ENCODE peak calls at places on chromosome 21, in four cellular contexts. T, S, E and H are unnamed samples.

GRCh38 chr21:8992731-8993174 is 1528.6 kb upstream of the TPTE start:
- DNase-seq in T (no peak), E (no peak), S (peak; percentile 66), H (no peak)

GRCh38 chr21:29145354-29145782 is 14.9 kb downstream of the MAP3K7CL start:
- DNase-seq in E (no peak), T (peak; percentile 57), S (peak; percentile 93), H (no peak)

GRCh38 chr21:24486973-24487372 is 1120.3 kb downstream of the MRPL39 start:
- DNase-seq in E (no peak), S (no peak), T (no peak), H (no peak)

GRCh38 chr21:41803316-41803715 is 36.5 kb upstream of the RIPK4 start:
- DNase-seq in T (no peak), S (no peak), E (no peak), H (no peak)

GRCh38 chr21:42614391-42614790 is 39.0 kb upstream of the PDE9A start:
- DNase-seq in E (peak; percentile 68), S (no peak), T (no peak), H (peak; percentile 43)

GRCh38 chr21:29490016-29490415 is 191.3 kb downstream of the BACH1 start:
- DNase-seq in T (no peak), S (no peak), E (no peak), H (no peak)

GRCh38 chr21:15210235-15210678 is 145.5 kb upstream of the NRIP1 start:
- DNase-seq in T (no peak), S (no peak), E (no peak), H (no peak)

GRCh38 chr21:40936771-40937261 is 89.9 kb upstream of the DSCAM start:
- DNase-seq in T (no peak), S (no peak), E (no peak), H (no peak)

GRCh38 chr21:36104306-36105300 is 30.3 kb upstream of the CBR3 start:
- DNase-seq in E (peak; percentile 61), T (peak; percentile 94), S (no peak), H (peak; percentile 12)

GRCh38 chr21:35720065-35720810 is 340.1 kb downstream of the SETD4 start:
- DNase-seq in S (no peak), T (no peak), E (no peak), H (no peak)

GRCh38 chr21:40902299-40902698 is 55.3 kb upstream of the DSCAM start:
- DNase-seq in E (no peak), T (no peak), S (no peak), H (no peak)

GRCh38 chr21:40243676-40244075 is 376.4 kb downstream of the PCP4 start:
- DNase-seq in E (no peak), T (no peak), S (no peak), H (no peak)

GRCh38 chr21:34201001-34201400 is 127.6 kb downstream of the MRPS6 start:
- DNase-seq in T (no peak), S (no peak), E (no peak), H (no peak)
- H3K27ac ChIP-seq in T (no peak overlapping the region), S (no peak overlapping the region), E (no peak overlapping the region), H (no peak overlapping the region)

DNA sequence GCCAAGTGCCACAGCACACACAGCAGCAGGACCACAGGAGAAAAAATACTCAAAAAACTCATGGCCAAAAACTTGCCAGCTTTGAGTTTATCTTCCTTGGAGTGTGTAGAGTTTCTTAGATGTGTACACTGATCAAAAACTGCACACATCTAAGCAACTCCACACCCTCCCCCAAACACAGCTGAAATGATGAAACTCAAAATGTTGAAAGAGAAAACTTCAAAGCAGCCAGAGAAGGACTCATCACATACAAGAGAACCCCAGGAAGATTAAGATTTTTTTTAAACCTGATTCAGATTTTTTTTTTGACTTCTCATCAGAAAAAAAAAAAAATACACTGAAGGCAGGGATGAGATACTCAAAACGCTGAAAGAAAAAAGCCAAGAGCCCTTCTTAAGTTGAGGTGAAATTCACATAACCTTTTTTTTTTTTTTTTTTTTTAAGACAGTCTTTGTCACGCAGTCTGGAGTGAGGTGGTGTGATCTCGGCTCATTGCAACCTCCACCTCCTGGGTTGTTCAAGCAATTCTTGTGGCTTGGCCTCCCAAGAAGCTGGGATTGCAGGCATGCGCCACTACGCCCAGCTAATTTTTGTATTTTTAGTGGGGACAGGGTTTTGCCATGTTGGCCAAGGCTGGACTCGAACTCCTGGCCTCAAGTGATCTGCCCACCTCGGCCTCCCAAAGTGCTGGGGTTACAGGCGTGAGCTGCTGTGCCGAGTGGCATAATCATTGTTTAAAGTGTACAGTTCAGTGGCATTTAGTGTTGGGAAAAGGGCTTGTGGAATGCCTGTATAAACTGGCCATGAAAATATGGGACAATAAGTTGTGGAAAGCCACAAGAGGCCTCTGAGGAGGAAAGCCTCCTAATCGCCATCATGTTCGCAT is 20.9 kb upstream of the PDXK start:
- DNase-seq in E (no peak), S (peak; percentile 29), T (peak; percentile 84), H (no peak)
- H3K4me1 ChIP-seq in E (no peaks in the 10 kb centered on the region), S (peaks cover 4% of the 10 kb centered on the region), T (peaks cover 29% of the 10 kb centered on the region), H (no peaks in the 10 kb centered on the region)

GRCh38 chr21:26409735-26410134 is 163.4 kb downstream of the CYYR1 start:
- DNase-seq in S (no peak), E (no peak), T (no peak), H (no peak)

GRCh38 chr21:26412831-26413329 is 160.2 kb downstream of the CYYR1 start:
- DNase-seq in T (no peak), E (no peak), S (no peak), H (no peak)
- H3K9me3 ChIP-seq in T (no peaks in the 10 kb centered on the region), E (no peaks in the 10 kb centered on the region), S (no peaks in the 10 kb centered on the region), H (no peaks in the 10 kb centered on the region)

GRCh38 chr21:45986316-45987051 is 4.9 kb downstream of the COL6A1 start:
- DNase-seq in E (no peak), S (peak; percentile 88), T (no peak), H (no peak)
- H3K27ac ChIP-seq in E (no peak overlapping the region), S (peak overlapping the region; percentile 48), T (no peak overlapping the region), H (no peak overlapping the region)

GRCh38 chr21:38970765-38971164 is 165.0 kb downstream of the ETS2 start:
- DNase-seq in T (no peak), E (no peak), S (no peak), H (no peak)
- H3K4me1 ChIP-seq in T (peaks cover 21% of the 10 kb centered on the region), E (no peaks in the 10 kb centered on the region), S (no peaks in the 10 kb centered on the region), H (no peaks in the 10 kb centered on the region)